ENCODE peak calls at places on chromosomes 4 and X, in five cellular contexts. H is breast epithelium, G is hepatocyte, D is IMR-90, B is kidney. J is an unnamed sample.

GRCh38 chr4:106369456-106370060 is 980 bp upstream of the GIMD1 start:
- DNase-seq in G (peak; percentile 83), H (no peak), B (no peak), D (peak; percentile 86), J (no peak)

GRCh38 chr4:64251779-64252178 is 157.5 kb downstream of the TECRL start:
- DNase-seq in D (no peak), H (no peak), G (no peak), B (no peak), J (no peak)

GRCh38 chr4:125801373-125801772 is 486.6 kb downstream of the FAT4 start:
- DNase-seq in G (no peak), B (no peak), H (no peak), D (peak; percentile 4), J (no peak)

GRCh38 chr4:30553151-30553550 is 167.0 kb upstream of the PCDH7 start:
- DNase-seq in B (no peak), G (no peak), D (no peak), H (no peak), J (no peak)

GRCh38 chr4:81604683-81605082 is 133.0 kb upstream of the RASGEF1B start:
- DNase-seq in D (no peak), H (no peak), B (no peak), G (no peak), J (no peak)

GRCh38 chrX:9988762-9989161 is 21.6 kb downstream of the CLDN34 start:
- DNase-seq in D (no peak), B (no peak), G (no peak), H (no peak), J (no peak)

GRCh38 chr4:148445071-148445902 is 3.1 kb upstream of the NR3C2 start:
- DNase-seq in B (peak; percentile 88), H (peak; percentile 59), D (no peak), G (peak; percentile 68), J (peak; percentile 70)

GRCh38 chr4:55347610-55348228 is 1.7 kb downstream of the SRD5A3 start:
- DNase-seq in H (no peak), B (no peak), D (no peak), G (no peak), J (no peak)

GRCh38 chr4:160652790-160653189 is 1511.0 kb downstream of the FSTL5 start:
- DNase-seq in B (no peak), G (no peak), H (no peak), D (no peak), J (no peak)

GRCh38 chr4:72446353-72447055 is 122.5 kb downstream of the ADAMTS3 start:
- DNase-seq in D (no peak), B (no peak), H (no peak), G (no peak), J (no peak)

GRCh38 chr4:15455290-15455689 is 14.4 kb upstream of the CC2D2A start:
- DNase-seq in G (peak; percentile 50), D (peak; percentile 50), H (no peak), B (peak; percentile 73), J (no peak)

GRCh38 chr4:152454398-152455011 is 81.4 kb downstream of the FBXW7 start:
- DNase-seq in B (no peak), H (no peak), D (peak; percentile 46), G (peak; percentile 17), J (no peak)

GRCh38 chr4:156970501-156971167 is 965 bp downstream of the PDGFC start:
- DNase-seq in D (peak; percentile 62), B (peak; percentile 90), H (peak; percentile 66), G (peak; percentile 79), J (peak; percentile 33)

GRCh38 chr4:84726356-84726755 is 143.4 kb downstream of the CDS1 start:
- DNase-seq in D (peak; percentile 8), G (no peak), B (no peak), H (no peak), J (no peak)

GRCh38 chrX:152072236-152072635 is 66.1 kb downstream of the MAGEA10 start:
- DNase-seq in D (peak; percentile 0), H (no peak), B (no peak), G (no peak), J (no peak)

GRCh38 chr4:19659131-19659530 is 592.6 kb upstream of the SLIT2 start:
- DNase-seq in H (no peak), D (no peak), G (peak; percentile 22), B (no peak), J (no peak)

GRCh38 chr4:1375761-1376322 is 28.8 kb downstream of the UVSSA start:
- DNase-seq in G (no peak), H (peak; percentile 42), D (no peak), B (peak; percentile 51), J (no peak)

GRCh38 chr4:59126996-59127395 is 2016.8 kb upstream of the IGFBP7 start:
- DNase-seq in G (no peak), B (no peak), D (no peak), H (no peak), J (no peak)

GRCh38 chr4:174324725-174325124 is 41.0 kb downstream of the CEP44 start:
- DNase-seq in D (peak; percentile 52), B (no peak), G (no peak), H (no peak), J (no peak)

GRCh38 chr4:165506780-165507305 is 128.0 kb downstream of the CPE start:
- DNase-seq in H (no peak), D (no peak), B (no peak), G (no peak), J (no peak)

GRCh38 chr4:29852537-29852936 is 867.6 kb upstream of the PCDH7 start:
- DNase-seq in H (no peak), B (no peak), D (no peak), G (no peak), J (no peak)

GRCh38 chrX:102345916-102346315 is 93.9 kb downstream of the NXF2B start:
- DNase-seq in G (peak; percentile 69), B (no peak), H (peak; percentile 51), D (peak; percentile 34), J (no peak)

GRCh38 chr4:132180020-132180427 is 969.1 kb upstream of the PCDH10 start:
- DNase-seq in D (peak; percentile 80), H (no peak), B (no peak), G (no peak), J (no peak)

GRCh38 chrX:76517544-76517943 is 90.0 kb downstream of the MAGEE1 start:
- DNase-seq in G (no peak), H (no peak), D (no peak), B (no peak), J (no peak)

GRCh38 chr4:16626945-16627344 is 271.5 kb downstream of the LDB2 start:
- DNase-seq in H (no peak), D (peak; percentile 98), B (no peak), G (peak; percentile 22), J (no peak)

GRCh38 chr4:39565925-39566630 is 38.8 kb upstream of the UGDH start:
- DNase-seq in G (peak; percentile 40), D (peak; percentile 96), H (no peak), B (no peak), J (no peak)

GRCh38 chr4:96312049-96312685 is 472.3 kb downstream of the PDHA2 start:
- DNase-seq in H (no peak), B (no peak), G (no peak), D (no peak), J (no peak)

GRCh38 chr4:168647976-168648375 is 151.1 kb downstream of the PALLD start:
- DNase-seq in H (no peak), D (no peak), G (no peak), B (no peak), J (no peak)
- H3K27ac ChIP-seq in H (no peak overlapping the region), D (no peak overlapping the region), G (no peak overlapping the region), B (no peak overlapping the region), J (no peak overlapping the region)

DNA sequence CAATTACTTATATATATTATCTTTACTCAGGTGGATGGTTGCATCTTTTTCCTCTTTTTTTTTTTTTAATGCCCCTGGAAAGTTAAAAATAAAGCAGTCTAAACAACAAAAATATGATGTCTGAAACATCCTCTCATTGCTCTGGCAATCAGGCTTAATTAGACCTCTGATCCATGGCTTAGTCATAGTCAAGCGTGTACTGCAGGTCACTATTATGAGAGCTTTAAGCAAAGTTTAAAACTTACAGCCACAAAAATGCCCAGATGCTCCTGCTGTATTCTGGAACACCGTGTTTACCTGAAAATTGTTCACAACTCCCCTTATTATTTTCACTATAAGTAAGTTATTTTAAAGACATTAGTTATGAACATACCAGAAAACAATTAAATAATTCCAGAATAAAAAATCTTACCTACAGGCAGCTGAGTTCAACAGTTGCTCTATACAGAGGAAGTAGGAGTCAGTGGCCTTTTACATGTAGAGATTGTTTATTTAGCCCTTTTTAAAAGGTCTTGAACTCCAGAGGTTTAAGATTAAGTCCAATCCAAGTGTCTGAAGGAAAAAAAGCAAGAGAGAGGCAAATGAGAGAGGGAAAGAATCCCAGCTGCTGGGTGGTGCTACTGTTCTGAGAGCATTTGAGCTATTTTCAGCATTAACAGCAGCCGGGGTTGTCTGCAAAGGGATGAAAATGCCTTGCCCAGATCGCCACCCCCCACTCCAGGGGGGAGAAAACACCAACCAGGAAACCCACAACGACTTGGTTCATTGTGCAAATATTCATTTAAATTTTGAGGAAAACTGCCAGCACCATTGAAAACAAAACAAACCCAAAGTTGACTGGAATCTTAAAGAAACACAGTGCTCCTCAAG is 36.9 kb downstream of the SORBS2 start:
- DNase-seq in H (no peak), B (peak; percentile 84), G (peak; percentile 34), D (peak; percentile 74), J (no peak)
- H3K27ac ChIP-seq in H (peak overlapping the region; percentile 84), B (peak overlapping the region; percentile 82), G (peak overlapping the region; percentile 87), D (no peak overlapping the region), J (no peak overlapping the region)

GRCh38 chr4:3530051-3530450 is 2.2 kb downstream of the LRPAP1 start:
- DNase-seq in B (peak; percentile 38), H (no peak), D (no peak), G (peak; percentile 3), J (no peak)

GRCh38 chr4:3531306-3531886 is 826 bp downstream of the LRPAP1 start:
- DNase-seq in G (peak; percentile 22), H (no peak), B (peak; percentile 64), D (no peak), J (no peak)

GRCh38 chr4:3531887-3532713 is at the start of gene LRPAP1:
- DNase-seq in B (peak; percentile 98), G (peak; percentile 96), H (peak; percentile 84), D (peak; percentile 82), J (peak; percentile 85)

GRCh38 chr4:3529363-3529762 is 2.9 kb downstream of the LRPAP1 start:
- DNase-seq in G (peak; percentile 6), B (peak; percentile 79), H (no peak), D (no peak), J (peak; percentile 20)

GRCh38 chr4:3530663-3531254 is 1.5 kb downstream of the LRPAP1 start:
- DNase-seq in G (peak; percentile 16), B (peak; percentile 72), D (no peak), H (no peak), J (no peak)
- H3K27ac ChIP-seq in G (no peak overlapping the region), B (no peak overlapping the region), D (no peak overlapping the region), H (no peak overlapping the region), J (no peak overlapping the region)

GRCh38 chr4:78939667-78940008 is 400 bp upstream of the PAQR3 start:
- DNase-seq in G (no peak), B (no peak), H (no peak), D (peak; percentile 12), J (no peak)
- H3K27ac ChIP-seq in G (no peak overlapping the region), B (peak overlapping the region; percentile 14), H (no peak overlapping the region), D (no peak overlapping the region), J (no peak overlapping the region)

GRCh38 chr4:173160871-173161270 is 7.7 kb upstream of the GALNT7 start:
- DNase-seq in B (no peak), G (no peak), H (no peak), D (no peak), J (no peak)

DNA sequence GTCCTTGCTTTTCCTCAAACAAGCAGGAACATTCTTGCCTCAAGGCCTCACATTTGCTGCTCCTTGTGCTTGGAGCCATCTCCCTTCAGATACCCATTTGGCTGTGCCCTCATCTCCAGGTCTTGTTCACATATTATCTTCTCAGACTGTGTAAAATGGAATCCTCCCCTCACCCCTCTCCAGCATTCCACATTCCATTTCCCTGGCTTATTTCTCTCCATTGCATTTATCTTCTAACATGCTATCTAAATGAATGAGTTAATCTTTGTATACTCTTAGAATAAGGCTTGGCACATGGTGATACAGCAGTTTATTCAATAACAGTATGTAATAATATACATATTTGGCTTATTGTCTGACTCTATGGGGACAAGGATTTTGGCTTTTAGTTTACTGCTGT is 8.8 kb upstream of the GALNT7 start:
- DNase-seq in D (peak; percentile 25), H (no peak), B (no peak), G (no peak), J (no peak)
- H3K27ac ChIP-seq in D (no peak overlapping the region), H (no peak overlapping the region), B (no peak overlapping the region), G (no peak overlapping the region), J (no peak overlapping the region)